ENCODE peak calls at places on chromosomes 16 and 17, in seven cellular contexts. H is upper lobe of right lung; P is K562; D is Peyer's patch; K is body of pancreas; Y is lower lobe of right lung; A is CD8-positive, alpha-beta T cell. Z is an unnamed sample. For H3K9me3, the result is how much of the 10 kb centered on the place peaks cover.

GRCh38 chr17:62692159-62692651 is 64.7 kb downstream of the MRC2 start:
- DNase-seq in K (no peak), A (no peak), H (no peak), Y (no peak), D (no peak), P (no peak), Z (no peak)

GRCh38 chr16:83933885-83934683 is 19.0 kb upstream of the OSGIN1 start:
- DNase-seq in Y (no peak), H (no peak), D (no peak), A (no peak), P (no peak), K (no peak), Z (no peak)

GRCh38 chr17:61551255-61551742 is 39.7 kb downstream of the NACA2 start:
- DNase-seq in K (no peak), H (no peak), A (no peak), D (no peak), Y (no peak), P (peak), Z (no peak)

GRCh38 chr17:47716381-47716780 is 16.7 kb upstream of the TBX21 start:
- DNase-seq in A (no peak), Y (no peak), P (no peak), H (no peak), D (no peak), K (no peak), Z (no peak)

GRCh38 chr16:79599256-79599836 is 1.2 kb downstream of the MAF start:
- DNase-seq in A (no peak), D (peak), H (peak), K (peak), Y (no peak), P (no peak), Z (peak)

GRCh38 chr17:9239260-9239820 is 218.0 kb downstream of the NTN1 start:
- DNase-seq in Y (peak), P (no peak), D (no peak), H (no peak), K (no peak), A (no peak), Z (no peak)

GRCh38 chr16:47236716-47237115 is 93.0 kb upstream of the NETO2 start:
- DNase-seq in D (no peak), H (no peak), Y (no peak), A (no peak), K (no peak), P (no peak), Z (no peak)

GRCh38 chr17:33284022-33284421 is 9.1 kb downstream of the ASIC2 start:
- DNase-seq in K (peak), Y (no peak), P (no peak), D (no peak), H (no peak), A (no peak), Z (no peak)

GRCh38 chr17:78839762-78840529 is 668 bp downstream of the USP36 start:
- DNase-seq in K (peak), A (peak), Y (peak), H (peak), D (peak), P (peak), Z (peak)

GRCh38 chr16:4701791-4702465 is 8.6 kb downstream of the NUDT16L1 start:
- DNase-seq in H (no peak), P (no peak), D (no peak), A (no peak), K (no peak), Y (no peak), Z (no peak)

GRCh38 chr17:40486513-40487370 is 14.7 kb downstream of the TNS4 start:
- DNase-seq in K (no peak), P (no peak), Y (no peak), A (no peak), D (no peak), H (no peak), Z (no peak)
- H3K27ac ChIP-seq in K (no peak), P (no peak), Y (peak), A (no peak), D (no peak), H (peak), Z (no peak)

GRCh38 chr17:82948081-82948511 is 108.3 kb upstream of the ZNF750 start:
- DNase-seq in D (peak), A (no peak), P (no peak), Y (peak), H (peak), K (no peak), Z (no peak)

GRCh38 chr17:82949361-82949760 is 109.5 kb upstream of the ZNF750 start:
- DNase-seq in Y (peak), H (peak), K (no peak), D (peak), P (no peak), A (no peak), Z (no peak)

GRCh38 chr17:82948957-82949356 is 109.1 kb upstream of the ZNF750 start:
- DNase-seq in P (no peak), D (no peak), K (no peak), Y (peak), H (no peak), A (no peak), Z (no peak)

GRCh38 chr17:82950525-82951102 is 110.8 kb upstream of the ZNF750 start:
- DNase-seq in Y (peak), K (no peak), H (no peak), P (no peak), D (peak), A (no peak), Z (no peak)

DNA sequence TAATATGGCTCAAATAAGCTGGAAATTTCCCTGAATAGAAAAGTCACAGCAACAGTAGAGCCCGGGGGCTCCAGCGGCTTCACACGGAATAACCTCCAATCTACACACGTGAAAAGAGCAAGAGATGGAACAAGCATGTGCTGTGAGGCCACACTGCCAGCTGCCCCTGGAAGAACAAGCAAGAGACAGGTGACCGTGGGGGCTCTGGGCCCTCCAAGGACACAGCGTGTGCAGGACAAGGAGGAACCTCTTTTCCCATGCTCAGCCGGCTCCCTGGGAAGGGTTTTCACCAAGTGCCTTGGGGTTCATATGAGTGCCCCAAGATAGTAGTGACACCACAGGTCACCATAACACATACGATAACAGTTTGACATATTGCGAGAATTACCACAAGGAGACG is 110.2 kb upstream of the ZNF750 start:
- DNase-seq in H (peak), P (no peak), A (no peak), D (peak), K (no peak), Y (peak), Z (no peak)
- H3K9me3 ChIP-seq in H (under half), P (under half), A (under half), D (under half), K (under half), Y (under half), Z (under half)

GRCh38 chr16:85546585-85547447 is 66.3 kb upstream of the GSE1 start:
- DNase-seq in A (no peak), H (no peak), P (no peak), D (no peak), K (no peak), Y (no peak), Z (no peak)

GRCh38 chr16:85543998-85544397 is 69.1 kb upstream of the GSE1 start:
- DNase-seq in Y (no peak), D (no peak), P (no peak), K (no peak), H (no peak), A (no peak), Z (no peak)

GRCh38 chr16:85544668-85545067 is 68.5 kb upstream of the GSE1 start:
- DNase-seq in H (no peak), A (no peak), P (no peak), Y (no peak), D (no peak), K (no peak), Z (no peak)

GRCh38 chr16:85543536-85543935 is 69.6 kb upstream of the GSE1 start:
- DNase-seq in Y (no peak), H (no peak), P (no peak), A (no peak), D (no peak), K (no peak), Z (no peak)

DNA sequence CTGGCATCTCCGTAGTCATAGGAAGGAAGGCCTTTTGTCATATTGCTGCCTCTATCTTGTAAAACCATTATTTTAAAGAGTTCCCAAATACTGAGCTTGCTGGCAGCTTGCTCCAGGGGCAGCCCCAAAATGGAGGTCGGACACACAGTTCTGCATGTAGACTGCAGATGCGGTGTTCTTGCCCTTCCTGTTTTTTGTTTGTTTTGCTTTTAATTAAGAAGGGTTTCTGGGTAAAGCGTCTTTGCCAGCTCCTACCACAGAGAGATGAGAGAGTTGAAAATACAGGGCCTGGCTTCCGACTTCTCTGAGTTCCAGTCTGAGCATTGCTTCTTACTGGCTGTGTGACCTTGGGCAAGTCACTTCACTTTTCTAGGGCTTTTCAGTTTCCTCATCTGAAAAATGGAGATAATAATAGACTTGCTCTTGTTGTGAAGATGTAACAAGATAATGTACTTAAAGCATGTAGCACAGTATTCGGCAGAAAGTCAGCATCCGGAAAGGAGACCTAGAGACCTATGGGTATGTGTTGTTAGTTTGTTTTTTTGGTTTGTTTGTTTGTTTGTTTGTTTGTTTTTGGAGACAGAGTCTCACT is 67.8 kb upstream of the GSE1 start:
- DNase-seq in P (no peak), H (no peak), A (no peak), K (no peak), Y (no peak), D (no peak), Z (no peak)
- H3K27ac ChIP-seq in P (peak), H (no peak), A (no peak), K (no peak), Y (no peak), D (no peak), Z (no peak)

DNA sequence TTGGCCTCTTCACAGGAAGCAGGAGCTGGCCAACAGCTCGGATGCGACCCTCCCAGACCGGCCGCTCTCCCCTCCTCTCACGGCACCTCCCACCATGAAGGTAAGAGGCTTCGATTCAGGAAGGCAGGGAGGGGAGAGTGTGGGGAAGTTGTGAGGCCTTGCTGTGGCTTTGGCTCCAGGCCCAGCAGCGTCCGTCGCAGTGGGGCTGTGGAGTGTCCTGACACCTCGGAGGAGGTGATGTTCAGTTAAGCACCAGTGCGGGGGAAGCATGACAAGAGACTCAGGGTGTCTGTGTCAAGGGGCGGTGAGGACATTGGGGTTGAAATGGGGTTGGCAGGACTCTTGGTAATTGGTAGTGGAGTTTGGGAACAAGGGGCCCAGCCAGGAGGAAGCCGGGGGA is 109.0 kb downstream of the RAP1GAP2 start:
- DNase-seq in A (no peak), Y (no peak), H (no peak), K (no peak), D (no peak), P (no peak), Z (no peak)
- H3K9me3 ChIP-seq in A (under half), Y (under half), H (under half), K (under half), D (under half), P (under half), Z (under half)

DNA sequence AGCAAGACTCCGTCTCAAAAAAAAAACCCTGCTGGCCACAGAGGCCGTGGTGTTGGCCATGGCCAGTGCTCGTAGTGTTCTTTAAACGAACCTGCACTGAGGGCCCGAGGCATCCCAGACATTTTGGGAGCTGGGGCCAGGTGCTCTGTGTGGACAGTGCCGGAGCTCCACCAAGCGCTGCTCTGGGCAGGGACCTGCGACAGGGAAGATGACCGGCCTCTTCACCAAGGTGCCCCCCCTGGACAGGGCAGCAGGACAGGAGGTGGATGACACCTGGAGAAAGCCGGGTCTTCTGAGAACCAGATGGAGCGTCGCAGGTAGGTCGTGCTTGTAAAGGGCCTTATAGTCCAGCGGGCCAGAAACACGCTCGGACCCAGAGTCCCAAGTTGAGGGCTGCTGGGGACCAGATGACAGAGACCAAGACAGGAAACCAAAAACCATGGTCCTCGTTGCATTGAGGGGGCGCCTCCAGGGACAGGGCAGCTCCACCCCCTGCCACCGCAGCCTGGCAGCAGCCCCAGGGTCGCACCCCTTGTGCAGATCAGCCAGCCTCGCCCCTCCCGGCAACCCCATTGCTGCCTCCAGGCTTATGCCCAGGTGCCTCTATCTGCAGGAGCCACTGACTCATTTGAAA is 4.3 kb upstream of the NTN3 start:
- DNase-seq in D (no peak), Y (no peak), K (no peak), H (no peak), P (no peak), A (no peak), Z (no peak)
- H3K27ac ChIP-seq in D (no peak), Y (no peak), K (no peak), H (no peak), P (no peak), A (no peak), Z (no peak)

GRCh38 chr17:73746314-73747073 is 102.2 kb upstream of the SDK2 start:
- DNase-seq in H (no peak), P (no peak), K (no peak), Y (no peak), D (no peak), A (no peak), Z (no peak)
- H3K9me3 ChIP-seq in H (under half), P (under half), K (under half), Y (under half), D (under half), A (under half), Z (under half)

GRCh38 chr17:69503711-69504110 is 89.2 kb downstream of the MAP2K6 start:
- DNase-seq in A (no peak), P (no peak), K (no peak), Y (no peak), D (no peak), H (no peak), Z (no peak)

GRCh38 chr17:69500911-69501429 is 86.5 kb downstream of the MAP2K6 start:
- DNase-seq in D (no peak), Y (no peak), K (peak), P (no peak), H (no peak), A (no peak), Z (no peak)

GRCh38 chr17:69499301-69499700 is 84.8 kb downstream of the MAP2K6 start:
- DNase-seq in K (no peak), D (no peak), H (no peak), Y (no peak), P (no peak), A (no peak), Z (no peak)

GRCh38 chr17:69501591-69502468 is 87.3 kb downstream of the MAP2K6 start:
- DNase-seq in D (peak), A (no peak), H (no peak), P (no peak), K (peak), Y (no peak), Z (no peak)

GRCh38 chr17:69502488-69502887 is 88.0 kb downstream of the MAP2K6 start:
- DNase-seq in P (no peak), D (no peak), H (no peak), Y (no peak), K (no peak), A (no peak), Z (no peak)
- H3K27ac ChIP-seq in P (no peak), D (no peak), H (peak), Y (peak), K (peak), A (no peak), Z (no peak)

GRCh38 chr16:35753559-35754390 is 2294.4 kb downstream of the TP53TG3F start:
- DNase-seq in K (no peak), P (no peak), D (no peak), H (no peak), A (no peak), Y (peak), Z (no peak)

GRCh38 chr16:35752773-35753558 is 2293.6 kb downstream of the TP53TG3F start:
- DNase-seq in D (no peak), A (no peak), Y (peak), K (no peak), H (no peak), P (no peak), Z (no peak)

GRCh38 chr16:35751191-35751941 is 2292.0 kb downstream of the TP53TG3F start:
- DNase-seq in D (no peak), Y (peak), K (no peak), P (no peak), H (no peak), A (no peak), Z (no peak)

GRCh38 chr16:35750701-35751104 is 2291.3 kb downstream of the TP53TG3F start:
- DNase-seq in K (no peak), H (no peak), Y (no peak), D (no peak), P (no peak), A (no peak), Z (no peak)

GRCh38 chr16:35752012-35752772 is 2292.8 kb downstream of the TP53TG3F start:
- DNase-seq in A (no peak), P (no peak), D (no peak), K (no peak), Y (no peak), H (no peak), Z (no peak)
- H3K9me3 ChIP-seq in A (under half), P (under half), D (under half), K (under half), Y (under half), H (under half), Z (under half)

DNA sequence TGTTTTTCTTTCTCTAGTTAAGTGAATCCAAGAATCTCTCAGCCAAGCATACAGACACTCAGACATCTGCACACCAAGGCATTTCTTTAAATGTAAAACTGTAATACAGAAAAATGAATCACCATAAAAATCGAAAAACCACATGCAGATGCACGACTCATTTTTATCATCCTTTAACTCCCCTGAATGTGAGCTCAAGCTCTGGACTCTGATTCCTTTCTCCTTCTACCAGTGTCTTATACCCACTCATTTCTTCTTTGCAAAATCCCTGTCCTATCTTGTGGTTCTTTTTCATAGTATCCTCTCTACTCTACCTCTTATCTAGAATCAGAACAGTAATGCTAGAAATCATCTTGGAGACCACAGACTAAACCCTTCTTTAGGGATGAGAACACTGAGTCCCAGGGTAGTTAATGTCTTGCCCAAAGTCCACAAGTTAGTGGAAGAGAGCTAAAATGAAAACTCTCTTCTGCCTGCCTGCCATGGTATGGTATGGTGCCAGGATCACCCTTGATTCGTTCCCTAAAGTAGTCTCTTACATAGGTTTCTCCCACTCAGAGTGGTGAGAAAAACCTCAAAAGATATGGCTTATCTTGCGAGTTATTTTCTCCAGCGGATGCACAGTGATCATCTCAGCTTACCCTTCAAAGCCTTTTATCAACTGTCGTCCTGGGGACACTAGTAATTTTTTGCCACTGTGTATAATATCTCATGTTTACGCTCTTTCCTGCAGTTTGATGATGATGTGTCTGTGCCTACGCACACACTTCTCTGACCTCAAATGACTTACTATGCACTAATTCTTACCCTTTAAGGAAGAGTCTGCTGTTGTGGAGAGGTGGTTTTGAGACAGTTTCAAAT is 30.2 kb downstream of the BRD7 start:
- DNase-seq in D (no peak), Y (no peak), A (no peak), K (no peak), H (no peak), P (no peak), Z (no peak)
- H3K27ac ChIP-seq in D (peak), Y (no peak), A (peak), K (no peak), H (no peak), P (peak), Z (peak)

DNA sequence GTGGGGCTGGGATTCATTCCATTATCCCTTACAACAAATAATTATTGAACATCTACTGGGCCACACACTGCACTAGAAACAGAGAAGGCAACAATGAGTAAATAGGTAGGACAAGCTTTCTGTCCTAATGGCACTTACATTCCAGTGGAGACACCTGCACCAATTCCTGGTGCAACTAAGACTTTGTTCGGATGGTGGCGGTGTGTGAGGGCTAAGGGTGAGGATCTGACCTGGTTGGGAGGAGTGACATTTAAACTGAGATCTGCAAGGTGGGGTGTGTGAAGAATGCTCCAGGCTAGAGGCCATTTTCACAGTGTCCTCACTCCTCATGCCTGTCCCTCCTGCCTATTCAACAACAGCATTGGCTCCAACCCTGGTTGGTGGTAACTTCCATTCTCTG is 510.0 kb downstream of the XYLT1 start:
- DNase-seq in A (no peak), H (no peak), Y (no peak), K (no peak), P (peak), D (no peak), Z (no peak)
- H3K9me3 ChIP-seq in A (under half), H (under half), Y (under half), K (under half), P (under half), D (under half), Z (under half)